ENCODE peak calls at places on chromosomes 12 and 14, in four cellular contexts. One of them, this sample, is unnamed.

GRCh38 chr12:45728625-45729232 is 777 bp upstream of the ARID2 start:
- DNase-seq in tibial nerve: peak; percentile 89
- DNase-seq in CD4-positive, CD25-positive, alpha-beta regulatory T cell: peak; percentile 89
- DNase-seq in epithelial cell of esophagus: peak; percentile 98
- DNase-seq in this sample: peak; percentile 97

GRCh38 chr12:3291939-3292338 is 199.1 kb upstream of the PRMT8 start:
- DNase-seq in tibial nerve: no peak
- DNase-seq in CD4-positive, CD25-positive, alpha-beta regulatory T cell: no peak
- DNase-seq in epithelial cell of esophagus: no peak
- DNase-seq in this sample: no peak

GRCh38 chr14:23022849-23023499 is 11.7 kb downstream of the PSMB5 start:
- DNase-seq in tibial nerve: no peak
- DNase-seq in CD4-positive, CD25-positive, alpha-beta regulatory T cell: no peak
- DNase-seq in epithelial cell of esophagus: no peak
- DNase-seq in this sample: no peak

GRCh38 chr14:99633141-99633540 is 11.8 kb upstream of the HHIPL1 start:
- DNase-seq in tibial nerve: no peak
- DNase-seq in CD4-positive, CD25-positive, alpha-beta regulatory T cell: no peak
- DNase-seq in epithelial cell of esophagus: no peak
- DNase-seq in this sample: no peak

GRCh38 chr12:26120561-26121274 is 4.1 kb downstream of the BHLHE41 start:
- DNase-seq in tibial nerve: no peak
- DNase-seq in CD4-positive, CD25-positive, alpha-beta regulatory T cell: no peak
- DNase-seq in epithelial cell of esophagus: no peak
- DNase-seq in this sample: no peak

GRCh38 chr12:88495031-88495430 is 85.2 kb downstream of the KITLG start:
- DNase-seq in tibial nerve: no peak
- DNase-seq in CD4-positive, CD25-positive, alpha-beta regulatory T cell: no peak
- DNase-seq in epithelial cell of esophagus: no peak
- DNase-seq in this sample: no peak

GRCh38 chr14:21868442-21869046 is 194.9 kb upstream of the OR4E1 start:
- DNase-seq in tibial nerve: no peak
- DNase-seq in CD4-positive, CD25-positive, alpha-beta regulatory T cell: peak; percentile 63
- DNase-seq in epithelial cell of esophagus: peak; percentile 87
- DNase-seq in this sample: peak; percentile 88

GRCh38 chr14:97277711-97278110 is 480.5 kb downstream of the VRK1 start:
- DNase-seq in tibial nerve: no peak
- DNase-seq in CD4-positive, CD25-positive, alpha-beta regulatory T cell: no peak
- DNase-seq in epithelial cell of esophagus: no peak
- DNase-seq in this sample: no peak

GRCh38 chr14:52188381-52188780 is 79.1 kb upstream of the PTGDR start:
- DNase-seq in tibial nerve: no peak
- DNase-seq in CD4-positive, CD25-positive, alpha-beta regulatory T cell: no peak
- DNase-seq in epithelial cell of esophagus: no peak
- DNase-seq in this sample: no peak

GRCh38 chr12:94777936-94778335 is 127.6 kb upstream of the TMCC3 start:
- DNase-seq in tibial nerve: no peak
- DNase-seq in CD4-positive, CD25-positive, alpha-beta regulatory T cell: no peak
- DNase-seq in epithelial cell of esophagus: no peak
- DNase-seq in this sample: no peak

GRCh38 chr12:89769483-89769818 is 60.8 kb upstream of the ATP2B1 start:
- DNase-seq in tibial nerve: no peak
- DNase-seq in CD4-positive, CD25-positive, alpha-beta regulatory T cell: no peak
- DNase-seq in epithelial cell of esophagus: no peak
- DNase-seq in this sample: no peak

GRCh38 chr14:105951399-105951798 is 425.0 kb downstream of the TMEM121 start:
- DNase-seq in tibial nerve: no peak
- DNase-seq in CD4-positive, CD25-positive, alpha-beta regulatory T cell: no peak
- DNase-seq in epithelial cell of esophagus: no peak
- DNase-seq in this sample: no peak

GRCh38 chr14:95994593-95994928 is 44.6 kb upstream of the C14orf132 start:
- DNase-seq in tibial nerve: no peak
- DNase-seq in CD4-positive, CD25-positive, alpha-beta regulatory T cell: no peak
- DNase-seq in epithelial cell of esophagus: no peak
- DNase-seq in this sample: no peak

GRCh38 chr12:12922978-12923377 is 29.0 kb downstream of the GPRC5D start:
- DNase-seq in tibial nerve: no peak
- DNase-seq in CD4-positive, CD25-positive, alpha-beta regulatory T cell: no peak
- DNase-seq in epithelial cell of esophagus: no peak
- DNase-seq in this sample: no peak

GRCh38 chr12:113932411-113933196 is 33.5 kb downstream of the RBM19 start:
- DNase-seq in tibial nerve: no peak
- DNase-seq in CD4-positive, CD25-positive, alpha-beta regulatory T cell: no peak
- DNase-seq in epithelial cell of esophagus: no peak
- DNase-seq in this sample: no peak

GRCh38 chr12:22230280-22230794 is 104.2 kb downstream of the ST8SIA1 start:
- DNase-seq in tibial nerve: no peak
- DNase-seq in CD4-positive, CD25-positive, alpha-beta regulatory T cell: no peak
- DNase-seq in epithelial cell of esophagus: peak; percentile 20
- DNase-seq in this sample: no peak

GRCh38 chr12:15522574-15523187 is 200.4 kb downstream of the PTPRO start:
- DNase-seq in tibial nerve: no peak
- DNase-seq in CD4-positive, CD25-positive, alpha-beta regulatory T cell: no peak
- DNase-seq in epithelial cell of esophagus: peak; percentile 73
- DNase-seq in this sample: peak; percentile 20

DNA sequence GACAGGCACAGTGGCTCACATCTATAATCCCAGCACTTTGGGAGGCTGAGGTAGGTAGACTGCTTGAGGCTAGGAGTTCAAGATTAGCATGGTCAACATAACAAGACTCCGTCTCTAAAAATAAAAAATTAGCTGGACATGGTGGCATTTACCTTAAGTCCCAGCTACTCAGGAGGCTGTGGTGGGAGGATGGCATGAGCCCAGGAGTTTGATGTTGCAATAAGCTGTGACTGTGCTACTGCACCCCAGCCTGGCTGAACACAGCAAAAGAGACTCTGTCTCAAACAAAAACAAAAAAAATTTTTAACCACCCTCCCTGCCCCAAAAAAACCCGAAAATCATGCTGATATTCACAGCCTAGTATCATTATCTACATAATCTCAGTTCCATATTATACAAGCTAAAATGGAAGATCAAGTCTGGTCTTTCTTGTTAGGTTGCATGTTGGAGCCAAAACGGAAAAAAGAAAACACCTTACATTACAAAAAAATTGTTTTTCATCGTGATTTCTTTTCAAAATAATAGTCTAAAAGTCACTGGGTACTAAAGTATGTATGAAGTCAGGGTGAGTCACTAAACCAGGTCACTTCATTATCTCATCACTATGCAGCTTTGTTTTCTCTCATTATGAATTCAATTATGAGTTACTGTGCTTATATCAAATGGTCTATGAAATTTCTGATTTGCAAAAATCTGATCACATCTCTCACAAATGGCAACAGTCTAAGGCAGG is 13.8 kb downstream of the GXYLT1 start:
- DNase-seq in tibial nerve: no peak
- DNase-seq in CD4-positive, CD25-positive, alpha-beta regulatory T cell: no peak
- DNase-seq in epithelial cell of esophagus: peak; percentile 73
- DNase-seq in this sample: no peak
- H3K4me3 ChIP-seq in tibial nerve: no peak overlapping the region
- H3K4me3 ChIP-seq in CD4-positive, CD25-positive, alpha-beta regulatory T cell: no peak overlapping the region
- H3K4me3 ChIP-seq in epithelial cell of esophagus: peak overlapping the region; percentile 28
- H3K4me3 ChIP-seq in this sample: no peak overlapping the region

DNA sequence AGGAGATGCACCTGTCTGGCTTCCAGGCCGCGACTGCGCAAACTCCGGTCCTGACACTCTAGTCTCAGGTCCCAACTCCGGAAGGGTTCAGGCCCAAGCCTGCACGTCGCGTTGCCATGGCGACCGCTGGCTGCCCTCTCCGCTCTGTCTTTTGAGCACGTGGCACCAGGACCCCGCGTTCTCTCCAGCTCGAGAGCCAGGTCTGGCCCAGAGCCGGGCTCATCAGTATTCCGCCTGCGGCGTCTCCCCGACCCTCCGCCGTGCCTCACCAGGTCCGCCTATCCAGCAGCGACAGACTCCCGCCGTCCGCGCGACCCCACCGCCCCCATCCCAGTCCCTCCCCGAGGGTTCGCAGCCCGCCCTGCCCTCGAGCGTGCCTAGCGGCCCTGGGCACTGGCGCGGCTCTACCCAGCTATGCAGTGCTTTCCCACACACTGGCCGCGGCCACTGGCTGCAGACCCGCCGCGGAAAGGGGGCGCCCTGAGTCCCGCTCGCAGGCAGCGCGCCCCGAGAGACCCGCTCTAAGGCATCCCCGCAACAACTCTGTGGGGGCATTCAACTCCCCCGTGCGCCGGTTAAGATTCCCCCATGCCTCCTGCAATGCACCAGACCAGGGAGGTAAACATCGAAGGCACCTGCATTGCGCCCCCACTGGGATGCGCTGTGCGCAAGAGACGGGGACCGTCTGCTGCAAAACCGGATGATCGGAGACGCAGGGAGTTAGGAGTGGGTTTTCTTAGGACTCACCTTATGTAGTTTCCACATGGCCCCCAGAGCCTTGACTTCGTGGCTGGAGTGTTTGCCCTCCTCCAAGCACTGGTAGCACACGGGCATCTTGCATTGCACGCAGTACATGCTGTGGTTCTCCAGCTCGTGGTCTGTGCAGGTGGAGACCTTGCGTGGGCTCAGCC is 1.3 kb downstream of the TRIM9 start:
- DNase-seq in tibial nerve: no peak
- DNase-seq in CD4-positive, CD25-positive, alpha-beta regulatory T cell: peak; percentile 7
- DNase-seq in epithelial cell of esophagus: peak; percentile 43
- DNase-seq in this sample: peak; percentile 19
- H3K4me3 ChIP-seq in tibial nerve: peak overlapping the region; percentile 73
- H3K4me3 ChIP-seq in CD4-positive, CD25-positive, alpha-beta regulatory T cell: peak overlapping the region; percentile 54
- H3K4me3 ChIP-seq in epithelial cell of esophagus: peak overlapping the region; percentile 69
- H3K4me3 ChIP-seq in this sample: peak overlapping the region; percentile 71

GRCh38 chr12:120055231-120055630 is 61.3 kb downstream of the RAB35 start:
- DNase-seq in tibial nerve: no peak
- DNase-seq in CD4-positive, CD25-positive, alpha-beta regulatory T cell: no peak
- DNase-seq in epithelial cell of esophagus: peak; percentile 90
- DNase-seq in this sample: no peak

GRCh38 chr12:120048258-120048657 is 59.2 kb downstream of the BICDL1 start:
- DNase-seq in tibial nerve: no peak
- DNase-seq in CD4-positive, CD25-positive, alpha-beta regulatory T cell: no peak
- DNase-seq in epithelial cell of esophagus: no peak
- DNase-seq in this sample: no peak

GRCh38 chr12:120054293-120054692 is 62.3 kb downstream of the RAB35 start:
- DNase-seq in tibial nerve: no peak
- DNase-seq in CD4-positive, CD25-positive, alpha-beta regulatory T cell: no peak
- DNase-seq in epithelial cell of esophagus: peak; percentile 57
- DNase-seq in this sample: no peak

GRCh38 chr12:120049426-120049825 is 60.4 kb downstream of the BICDL1 start:
- DNase-seq in tibial nerve: no peak
- DNase-seq in CD4-positive, CD25-positive, alpha-beta regulatory T cell: no peak
- DNase-seq in epithelial cell of esophagus: no peak
- DNase-seq in this sample: no peak

DNA sequence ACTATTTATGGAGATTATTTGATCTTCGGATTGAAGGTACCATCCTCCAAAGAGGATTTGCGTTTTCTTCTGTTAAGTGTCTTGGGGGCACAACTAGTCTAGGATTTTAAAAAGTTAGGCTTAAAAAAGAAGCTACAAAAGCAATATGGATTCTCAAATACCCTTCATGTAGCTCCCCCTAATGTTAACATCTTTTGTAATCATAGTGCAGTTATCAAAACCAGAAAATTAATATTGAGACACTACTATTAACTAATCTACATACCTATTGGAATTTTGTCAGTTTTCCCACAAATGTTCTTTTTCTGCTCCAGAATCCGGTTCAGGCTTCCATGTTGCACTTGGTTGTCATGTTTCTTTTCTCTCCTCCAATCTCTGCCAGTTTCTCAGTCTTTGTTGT is 62.5 kb downstream of the BICDL1 start:
- DNase-seq in tibial nerve: no peak
- DNase-seq in CD4-positive, CD25-positive, alpha-beta regulatory T cell: no peak
- DNase-seq in epithelial cell of esophagus: no peak
- DNase-seq in this sample: no peak
- H3K4me3 ChIP-seq in tibial nerve: no peak overlapping the region
- H3K4me3 ChIP-seq in CD4-positive, CD25-positive, alpha-beta regulatory T cell: no peak overlapping the region
- H3K4me3 ChIP-seq in epithelial cell of esophagus: no peak overlapping the region
- H3K4me3 ChIP-seq in this sample: no peak overlapping the region

GRCh38 chr12:19669793-19670192 is 230.5 kb downstream of the AEBP2 start:
- DNase-seq in tibial nerve: no peak
- DNase-seq in CD4-positive, CD25-positive, alpha-beta regulatory T cell: no peak
- DNase-seq in epithelial cell of esophagus: peak; percentile 67
- DNase-seq in this sample: no peak

GRCh38 chr12:19671695-19672094 is 232.4 kb downstream of the AEBP2 start:
- DNase-seq in tibial nerve: no peak
- DNase-seq in CD4-positive, CD25-positive, alpha-beta regulatory T cell: no peak
- DNase-seq in epithelial cell of esophagus: no peak
- DNase-seq in this sample: no peak

GRCh38 chr12:19665105-19665900 is 226.0 kb downstream of the AEBP2 start:
- DNase-seq in tibial nerve: no peak
- DNase-seq in CD4-positive, CD25-positive, alpha-beta regulatory T cell: no peak
- DNase-seq in epithelial cell of esophagus: no peak
- DNase-seq in this sample: no peak

DNA sequence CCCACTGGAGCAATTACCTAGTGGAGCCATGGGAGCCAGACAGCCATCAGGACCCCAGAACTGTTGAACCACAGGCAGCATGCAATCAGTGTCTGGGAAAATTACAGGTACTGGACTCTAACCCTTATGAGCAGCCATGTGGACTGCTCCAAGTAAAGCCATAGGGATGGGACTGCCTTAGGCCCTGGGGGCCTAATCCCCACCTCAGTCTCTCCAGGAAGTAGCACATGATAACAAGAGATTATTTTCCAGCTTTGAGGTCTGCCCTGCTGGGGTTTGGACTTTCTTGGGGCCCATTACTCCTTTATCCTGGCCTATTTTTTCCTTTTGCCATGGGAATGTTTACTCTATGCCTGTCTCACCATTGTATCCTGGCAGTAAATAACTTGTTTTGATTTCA is 226.8 kb downstream of the AEBP2 start:
- DNase-seq in tibial nerve: no peak
- DNase-seq in CD4-positive, CD25-positive, alpha-beta regulatory T cell: no peak
- DNase-seq in epithelial cell of esophagus: no peak
- DNase-seq in this sample: no peak
- H3K4me3 ChIP-seq in tibial nerve: no peak overlapping the region
- H3K4me3 ChIP-seq in CD4-positive, CD25-positive, alpha-beta regulatory T cell: no peak overlapping the region
- H3K4me3 ChIP-seq in epithelial cell of esophagus: no peak overlapping the region
- H3K4me3 ChIP-seq in this sample: no peak overlapping the region

GRCh38 chr14:34713122-34713680 is 1.2 kb downstream of the CFL2 start:
- DNase-seq in tibial nerve: no peak
- DNase-seq in CD4-positive, CD25-positive, alpha-beta regulatory T cell: no peak
- DNase-seq in epithelial cell of esophagus: no peak
- DNase-seq in this sample: no peak

GRCh38 chr14:34711169-34711568 is 3.2 kb downstream of the CFL2 start:
- DNase-seq in tibial nerve: no peak
- DNase-seq in CD4-positive, CD25-positive, alpha-beta regulatory T cell: no peak
- DNase-seq in epithelial cell of esophagus: peak; percentile 71
- DNase-seq in this sample: no peak

GRCh38 chr14:34713681-34714319 is 593 bp downstream of the CFL2 start:
- DNase-seq in tibial nerve: no peak
- DNase-seq in CD4-positive, CD25-positive, alpha-beta regulatory T cell: no peak
- DNase-seq in epithelial cell of esophagus: peak; percentile 73
- DNase-seq in this sample: no peak

GRCh38 chr14:34710744-34711143 is 3.6 kb downstream of the CFL2 start:
- DNase-seq in tibial nerve: no peak
- DNase-seq in CD4-positive, CD25-positive, alpha-beta regulatory T cell: no peak
- DNase-seq in epithelial cell of esophagus: no peak
- DNase-seq in this sample: no peak

GRCh38 chr14:34711808-34712712 is 2.3 kb downstream of the CFL2 start:
- DNase-seq in tibial nerve: no peak
- DNase-seq in CD4-positive, CD25-positive, alpha-beta regulatory T cell: no peak
- DNase-seq in epithelial cell of esophagus: no peak
- DNase-seq in this sample: no peak
- H3K4me3 ChIP-seq in tibial nerve: no peak overlapping the region
- H3K4me3 ChIP-seq in CD4-positive, CD25-positive, alpha-beta regulatory T cell: no peak overlapping the region
- H3K4me3 ChIP-seq in epithelial cell of esophagus: no peak overlapping the region
- H3K4me3 ChIP-seq in this sample: no peak overlapping the region